ENCODE peak calls at places on chromosomes 12 and 14, in six cellular contexts. C, Q, P, K, B and M are unnamed samples. For H3K4me1 and H3K27me3, the result is how much of the 10 kb centered on the place peaks cover.

GRCh38 chr12:42932937-42933336 is 343.4 kb upstream of the PRICKLE1 start:
- DNase-seq in C (no peak), Q (no peak), P (no peak), K (no peak), B (no peak), M (no peak)

GRCh38 chr12:100499416-100499815 is 25.8 kb downstream of the NR1H4 start:
- DNase-seq in C (no peak), Q (no peak), P (no peak), K (no peak), B (no peak), M (no peak)

GRCh38 chr14:81952917-81953316 is 419.3 kb upstream of the SEL1L start:
- DNase-seq in C (no peak), Q (no peak), P (no peak), K (no peak), B (no peak), M (no peak)

GRCh38 chr14:74571901-74572828 is 39.9 kb downstream of the LTBP2 start:
- DNase-seq in C (no peak), Q (no peak), P (no peak), K (no peak), B (no peak), M (peak)

GRCh38 chr12:18716236-18716635 is 21.6 kb downstream of the PLCZ1 start:
- DNase-seq in C (no peak), Q (no peak), P (no peak), K (no peak), B (no peak), M (no peak)

GRCh38 chr12:55847603-55848329 is 5.0 kb upstream of the MMP19 start:
- DNase-seq in C (peak), Q (peak), P (peak), K (no peak), B (no peak), M (peak)

GRCh38 chr12:95967301-95967700 is 24.2 kb downstream of the AMDHD1 start:
- DNase-seq in C (no peak), Q (no peak), P (no peak), K (no peak), B (no peak), M (no peak)

GRCh38 chr14:76763362-76764041 is 2.2 kb downstream of the VASH1 start:
- DNase-seq in C (no peak), Q (no peak), P (no peak), K (no peak), B (no peak), M (no peak)

GRCh38 chr12:14716848-14717444 is 20.5 kb upstream of the GUCY2C start:
- DNase-seq in C (peak), Q (peak), P (no peak), K (peak), B (peak), M (no peak)

GRCh38 chr12:12922191-12922616 is 29.8 kb downstream of the GPRC5D start:
- DNase-seq in C (no peak), Q (no peak), P (no peak), K (no peak), B (no peak), M (no peak)
- H3K4me1 ChIP-seq in C (under half), Q (under half), P (under half), K (under half), B (under half), M (under half)

GRCh38 chr12:130263996-130264395 is 73.7 kb upstream of the PIWIL1 start:
- DNase-seq in C (no peak), Q (no peak), P (no peak), K (no peak), B (no peak), M (no peak)
- H3K27me3 ChIP-seq in C (under half), Q (under half), P (under half), K (under half), B (under half), M (under half)

GRCh38 chr14:32941668-32942065 is 3.0 kb downstream of the NPAS3 start:
- DNase-seq in C (no peak), Q (no peak), P (no peak), K (no peak), B (no peak), M (no peak)

GRCh38 chr14:32947792-32948191 is 9.1 kb downstream of the NPAS3 start:
- DNase-seq in C (no peak), Q (no peak), P (no peak), K (no peak), B (no peak), M (no peak)

GRCh38 chr14:32950584-32950983 is 11.9 kb downstream of the NPAS3 start:
- DNase-seq in C (no peak), Q (no peak), P (no peak), K (no peak), B (no peak), M (no peak)

DNA sequence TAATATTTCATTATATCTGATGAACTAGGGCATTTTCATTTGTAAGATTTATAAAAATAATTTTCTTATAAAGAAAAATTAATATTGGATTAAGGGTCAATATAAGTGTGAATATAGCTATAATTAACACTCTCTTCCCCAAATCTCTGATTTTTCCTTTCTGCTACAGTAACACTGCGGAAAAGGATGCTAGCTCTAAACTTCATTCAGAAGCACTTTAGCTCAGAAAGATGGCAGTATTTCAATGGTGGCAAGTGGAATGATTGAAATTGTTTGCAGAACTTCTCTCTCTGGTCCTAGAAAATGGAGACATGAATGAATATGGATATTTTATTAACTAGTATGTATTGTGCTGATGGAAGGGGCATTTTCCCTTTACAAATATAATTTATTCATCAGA is 8.4 kb downstream of the NPAS3 start:
- DNase-seq in C (no peak), Q (no peak), P (no peak), K (no peak), B (no peak), M (no peak)
- H3K27ac ChIP-seq in C (no peak), Q (no peak), P (no peak), K (no peak), B (no peak), M (no peak)

DNA sequence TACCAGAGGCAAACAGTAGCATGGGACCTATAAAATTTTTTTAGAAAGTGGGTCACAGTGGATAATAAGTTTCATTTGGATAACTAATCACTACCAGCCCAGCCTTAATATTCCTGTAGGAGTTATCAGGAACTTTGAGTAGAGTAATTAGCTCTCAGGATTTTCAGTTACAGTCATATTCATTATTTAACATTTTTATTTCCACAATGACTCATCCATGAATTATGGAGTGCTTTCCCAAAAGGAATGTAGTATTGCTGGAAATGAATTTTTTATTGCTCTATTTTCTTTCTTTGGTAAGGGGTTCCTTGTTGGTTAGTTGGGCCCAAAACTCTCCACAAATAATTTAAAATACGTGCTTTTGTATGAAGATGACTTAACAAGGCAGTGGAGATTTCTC is 53.7 kb downstream of the ERC1 start:
- DNase-seq in C (no peak), Q (no peak), P (no peak), K (no peak), B (no peak), M (no peak)
- H3K4me1 ChIP-seq in C (under half), Q (under half), P (under half), K (under half), B (under half), M (under half)

DNA sequence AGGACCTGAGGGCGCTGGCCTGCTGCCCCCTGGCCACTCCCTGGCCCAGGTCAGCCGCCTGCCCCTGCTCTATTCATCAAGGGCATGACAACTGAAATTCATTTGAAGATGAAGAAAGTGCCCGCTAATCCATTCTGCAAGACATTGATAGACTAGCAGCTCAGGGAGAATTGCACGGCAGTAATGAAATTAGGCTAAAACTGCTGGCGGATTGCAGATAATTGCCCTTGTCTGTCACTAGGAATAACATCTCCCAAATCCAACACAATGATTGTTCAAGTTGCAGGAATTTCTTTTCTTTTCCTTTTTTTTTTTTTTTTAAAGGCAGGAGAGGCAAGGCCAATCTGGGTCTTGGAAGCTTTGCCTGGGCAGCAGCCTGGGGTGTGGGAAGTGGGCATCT is 44.5 kb downstream of the MVK start:
- DNase-seq in C (no peak), Q (no peak), P (no peak), K (no peak), B (no peak), M (no peak)
- H3K27me3 ChIP-seq in C (under half), Q (under half), P (under half), K (under half), B (under half), M (under half)

DNA sequence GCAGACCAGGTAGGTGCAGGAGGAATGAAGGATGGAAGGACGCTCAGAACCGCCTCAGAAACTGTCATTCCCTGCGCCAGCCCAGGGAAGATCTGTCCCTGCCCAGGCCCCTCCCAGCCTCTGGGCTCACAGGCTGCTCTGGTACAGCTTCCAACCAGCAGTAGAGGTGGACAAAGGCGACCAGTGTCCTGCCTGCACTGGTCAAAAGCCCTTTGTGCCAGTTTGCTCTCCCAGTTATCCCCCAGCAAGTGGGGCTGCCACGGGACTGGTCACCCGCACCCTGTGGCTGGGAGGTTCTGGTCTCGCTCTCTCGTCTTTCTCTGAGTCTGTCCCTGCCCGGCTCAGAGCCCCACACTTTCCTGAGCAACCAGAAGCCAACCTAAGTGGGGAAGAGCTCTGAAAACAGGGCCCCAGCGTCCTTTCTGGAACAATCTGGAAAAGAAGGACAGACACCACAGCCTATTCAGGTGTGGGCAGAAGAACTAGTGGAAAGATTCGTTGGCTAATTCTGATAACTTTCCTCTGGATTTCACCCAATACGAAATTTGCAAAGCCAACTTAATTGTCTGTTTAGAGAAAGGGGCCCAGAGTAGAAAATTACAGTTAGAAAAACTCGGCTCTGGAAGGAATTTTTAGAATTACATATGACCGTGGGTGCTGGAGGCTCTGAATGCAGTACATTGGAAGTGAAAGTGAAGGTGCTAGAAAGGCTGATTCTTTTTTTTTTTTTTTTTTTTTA is 21.7 kb downstream of the SNRNP35 start:
- DNase-seq in C (no peak), Q (no peak), P (no peak), K (no peak), B (no peak), M (no peak)
- H3K27ac ChIP-seq in C (no peak), Q (no peak), P (peak), K (no peak), B (no peak), M (peak)

GRCh38 chr12:53051058-53051880 is 1.4 kb downstream of the TNS2 start:
- DNase-seq in C (peak), Q (peak), P (no peak), K (no peak), B (no peak), M (peak)

GRCh38 chr12:53054112-53054878 is 4.4 kb downstream of the TNS2 start:
- DNase-seq in C (peak), Q (peak), P (peak), K (peak), B (peak), M (peak)

GRCh38 chr12:53051881-53052412 is 2.1 kb downstream of the TNS2 start:
- DNase-seq in C (peak), Q (no peak), P (no peak), K (no peak), B (no peak), M (peak)

GRCh38 chr12:53052419-53053222 is 2.8 kb downstream of the TNS2 start:
- DNase-seq in C (peak), Q (peak), P (peak), K (no peak), B (no peak), M (peak)

DNA sequence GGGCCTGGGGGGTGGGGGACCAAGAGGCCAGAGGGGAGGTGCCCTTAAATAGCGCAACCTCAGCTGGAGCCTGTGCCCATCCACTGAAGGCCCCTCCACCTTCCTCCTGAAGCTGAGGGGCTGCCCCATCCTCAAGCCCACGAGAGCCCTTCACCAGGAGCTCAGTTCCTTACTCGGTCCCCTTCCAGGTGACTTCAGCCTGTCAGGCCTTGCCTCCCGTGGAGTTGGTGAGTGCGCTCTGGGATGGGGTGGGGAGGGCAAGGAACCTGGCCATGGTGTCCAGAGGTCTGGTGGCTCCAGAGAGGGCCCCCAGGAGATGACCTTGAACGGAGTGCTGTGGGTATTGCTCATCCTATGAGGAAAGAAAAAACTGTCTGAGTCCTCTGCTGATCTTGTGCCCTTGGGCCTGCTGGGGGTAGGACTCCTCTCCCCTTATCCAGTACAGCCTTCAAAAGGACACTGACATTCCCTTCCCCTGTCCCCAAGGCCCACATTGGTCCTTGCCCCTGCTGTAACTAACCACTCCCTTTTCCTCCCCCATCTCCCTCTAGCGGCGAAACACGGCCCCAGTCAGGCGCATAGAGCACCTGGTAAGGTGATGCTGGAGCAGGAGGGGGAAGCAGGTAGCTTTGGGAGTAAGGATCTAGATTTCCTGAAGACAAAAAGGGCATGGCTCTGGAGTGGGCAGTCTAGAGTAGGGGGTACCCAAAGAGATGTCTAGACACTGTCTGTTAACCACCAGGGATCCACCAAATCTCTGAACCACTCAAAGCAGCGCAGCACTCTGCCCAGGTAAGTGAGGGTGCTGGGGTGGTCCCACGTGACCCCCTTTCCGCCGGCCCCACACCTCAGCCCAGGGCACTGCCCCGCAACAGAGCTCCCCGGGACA is 3.6 kb downstream of the TNS2 start:
- DNase-seq in C (peak), Q (peak), P (no peak), K (peak), B (peak), M (peak)
- H3K4me1 ChIP-seq in C (under half), Q (half or more), P (half or more), K (under half), B (under half), M (under half)